ENCODE peak calls at places on chromosomes 7 and 10, in six cellular contexts. K, E, W, S, B and F are unnamed samples.

GRCh38 chr7:105838273-105839141 is 37.9 kb downstream of the ATXN7L1 start:
- DNase-seq in S (no peak), E (no peak), K (no peak), B (peak), W (no peak), F (no peak)

GRCh38 chr7:85055906-85056305 is 130.9 kb downstream of the SEMA3D start:
- DNase-seq in W (no peak), K (no peak), B (no peak), S (no peak), E (no peak), F (no peak)

GRCh38 chr10:43299579-43299978 is 32.7 kb upstream of the RASGEF1A start:
- DNase-seq in S (no peak), E (peak), W (no peak), K (no peak), B (no peak), F (peak)

GRCh38 chr7:17055596-17055995 is 173.8 kb upstream of the AGR3 start:
- DNase-seq in S (no peak), E (no peak), B (no peak), K (no peak), W (no peak), F (no peak)

GRCh38 chr10:124093076-124093773 is at the start of gene CHST15:
- DNase-seq in B (peak), E (no peak), K (no peak), S (no peak), W (no peak), F (no peak)

GRCh38 chr7:154584352-154585252 is 418.3 kb downstream of the PAXIP1 start:
- DNase-seq in E (no peak), W (no peak), B (no peak), K (no peak), S (no peak), F (no peak)

GRCh38 chr7:50267525-50268041 is 36.9 kb upstream of the IKZF1 start:
- DNase-seq in K (no peak), E (no peak), W (no peak), B (no peak), S (no peak), F (no peak)

GRCh38 chr10:111123883-111124282 is 47.1 kb downstream of the ADRA2A start:
- DNase-seq in W (no peak), B (no peak), E (no peak), K (no peak), S (no peak), F (no peak)

GRCh38 chr7:97107192-97107800 is 10.2 kb upstream of the SDHAF3 start:
- DNase-seq in B (no peak), E (no peak), S (no peak), K (no peak), W (no peak), F (no peak)